ENCODE peak calls at places on chromosomes 2 and 18, in six cellular contexts. One of them, this sample, is unnamed.

GRCh38 chr18:78721281-78721949 is 258.2 kb upstream of the SALL3 start:
- DNase-seq in lung: no peak
- DNase-seq in left ventricle myocardium inferior: no peak
- DNase-seq in body of pancreas: no peak
- DNase-seq in GM12865: no peak
- DNase-seq in A549: no peak
- DNase-seq in this sample: no peak

GRCh38 chr2:127012215-127012614 is 94.7 kb downstream of the BIN1 start:
- DNase-seq in lung: no peak
- DNase-seq in left ventricle myocardium inferior: no peak
- DNase-seq in body of pancreas: no peak
- DNase-seq in GM12865: no peak
- DNase-seq in A549: no peak
- DNase-seq in this sample: no peak

GRCh38 chr18:21261352-21261751 is 19.3 kb downstream of the GREB1L start:
- DNase-seq in lung: no peak
- DNase-seq in left ventricle myocardium inferior: no peak
- DNase-seq in body of pancreas: no peak
- DNase-seq in GM12865: no peak
- DNase-seq in A549: no peak
- DNase-seq in this sample: no peak

GRCh38 chr2:235856820-235857185 is 311.4 kb downstream of the GBX2 start:
- DNase-seq in lung: no peak
- DNase-seq in left ventricle myocardium inferior: no peak
- DNase-seq in body of pancreas: no peak
- DNase-seq in GM12865: no peak
- DNase-seq in A549: no peak
- DNase-seq in this sample: no peak

GRCh38 chr2:235951980-235952379 is 216.2 kb downstream of the GBX2 start:
- DNase-seq in lung: no peak
- DNase-seq in left ventricle myocardium inferior: no peak
- DNase-seq in body of pancreas: no peak
- DNase-seq in GM12865: no peak
- DNase-seq in A549: no peak
- DNase-seq in this sample: no peak

GRCh38 chr18:80103231-80103630 is 5.8 kb upstream of the ADNP2 start:
- DNase-seq in lung: no peak
- DNase-seq in left ventricle myocardium inferior: no peak
- DNase-seq in body of pancreas: no peak
- DNase-seq in GM12865: no peak
- DNase-seq in A549: no peak
- DNase-seq in this sample: no peak

GRCh38 chr2:99936065-99936464 is 206.3 kb downstream of the AFF3 start:
- DNase-seq in lung: no peak
- DNase-seq in left ventricle myocardium inferior: no peak
- DNase-seq in body of pancreas: no peak
- DNase-seq in GM12865: no peak
- DNase-seq in A549: no peak
- DNase-seq in this sample: no peak

GRCh38 chr18:22977847-22978701 is 44.9 kb downstream of the RBBP8 start:
- DNase-seq in lung: no peak
- DNase-seq in left ventricle myocardium inferior: no peak
- DNase-seq in body of pancreas: no peak
- DNase-seq in GM12865: peak
- DNase-seq in A549: peak
- DNase-seq in this sample: no peak

GRCh38 chr2:229713371-229714079 is 830 bp downstream of the DNER start:
- DNase-seq in lung: no peak
- DNase-seq in left ventricle myocardium inferior: no peak
- DNase-seq in body of pancreas: no peak
- DNase-seq in GM12865: peak
- DNase-seq in A549: peak
- DNase-seq in this sample: no peak

GRCh38 chr18:49519041-49519971 is 32.3 kb upstream of the C18orf32 start:
- DNase-seq in lung: no peak
- DNase-seq in left ventricle myocardium inferior: no peak
- DNase-seq in body of pancreas: no peak
- DNase-seq in GM12865: no peak
- DNase-seq in A549: no peak
- DNase-seq in this sample: no peak

GRCh38 chr18:75324686-75325257 is 102.7 kb downstream of the SMIM21 start:
- DNase-seq in lung: no peak
- DNase-seq in left ventricle myocardium inferior: no peak
- DNase-seq in body of pancreas: no peak
- DNase-seq in GM12865: no peak
- DNase-seq in A549: no peak
- DNase-seq in this sample: no peak

GRCh38 chr2:81324046-81324445 is 1019.5 kb upstream of the LRRTM1 start:
- DNase-seq in lung: no peak
- DNase-seq in left ventricle myocardium inferior: no peak
- DNase-seq in body of pancreas: no peak
- DNase-seq in GM12865: peak
- DNase-seq in A549: peak
- DNase-seq in this sample: no peak

GRCh38 chr2:102029952-102030351 is 38.2 kb downstream of the IL1R2 start:
- DNase-seq in lung: no peak
- DNase-seq in left ventricle myocardium inferior: no peak
- DNase-seq in body of pancreas: no peak
- DNase-seq in GM12865: no peak
- DNase-seq in A549: no peak
- DNase-seq in this sample: no peak

GRCh38 chr18:31185551-31185950 is 22.9 kb upstream of the DSC1 start:
- DNase-seq in lung: no peak
- DNase-seq in left ventricle myocardium inferior: no peak
- DNase-seq in body of pancreas: no peak
- DNase-seq in GM12865: no peak
- DNase-seq in A549: peak
- DNase-seq in this sample: no peak

GRCh38 chr2:196105956-196106355 is 37.3 kb upstream of the DNAH7 start:
- DNase-seq in lung: no peak
- DNase-seq in left ventricle myocardium inferior: no peak
- DNase-seq in body of pancreas: no peak
- DNase-seq in GM12865: no peak
- DNase-seq in A549: no peak
- DNase-seq in this sample: no peak

GRCh38 chr2:121062493-121062892 is 222.5 kb downstream of the TFCP2L1 start:
- DNase-seq in lung: no peak
- DNase-seq in left ventricle myocardium inferior: no peak
- DNase-seq in body of pancreas: no peak
- DNase-seq in GM12865: no peak
- DNase-seq in A549: no peak
- DNase-seq in this sample: no peak

GRCh38 chr2:62099050-62099449 is 96.9 kb upstream of the B3GNT2 start:
- DNase-seq in lung: no peak
- DNase-seq in left ventricle myocardium inferior: no peak
- DNase-seq in body of pancreas: no peak
- DNase-seq in GM12865: no peak
- DNase-seq in A549: no peak
- DNase-seq in this sample: no peak

GRCh38 chr2:152171733-152172132 is 3.8 kb downstream of the STAM2 start:
- DNase-seq in lung: no peak
- DNase-seq in left ventricle myocardium inferior: no peak
- DNase-seq in body of pancreas: peak
- DNase-seq in GM12865: no peak
- DNase-seq in A549: peak
- DNase-seq in this sample: no peak

GRCh38 chr2:131035826-131036231 is 57.4 kb downstream of the FAM168B start:
- DNase-seq in lung: no peak
- DNase-seq in left ventricle myocardium inferior: no peak
- DNase-seq in body of pancreas: no peak
- DNase-seq in GM12865: no peak
- DNase-seq in A549: no peak
- DNase-seq in this sample: no peak

GRCh38 chr2:240557101-240557751 is 562 bp downstream of the ANKMY1 start:
- DNase-seq in lung: no peak
- DNase-seq in left ventricle myocardium inferior: no peak
- DNase-seq in body of pancreas: peak
- DNase-seq in GM12865: no peak
- DNase-seq in A549: no peak
- DNase-seq in this sample: no peak
- TF ChIP-seq CTCF in lung: no peak
- TF ChIP-seq CTCF in left ventricle myocardium inferior: no peak
- TF ChIP-seq CTCF in body of pancreas: no peak
- TF ChIP-seq CTCF in GM12865: no peak
- TF ChIP-seq CTCF in A549: no peak
- TF ChIP-seq CTCF in this sample: no peak

GRCh38 chr18:32439802-32440201 is 30.9 kb downstream of the GAREM1 start:
- DNase-seq in lung: no peak
- DNase-seq in left ventricle myocardium inferior: no peak
- DNase-seq in body of pancreas: no peak
- DNase-seq in GM12865: no peak
- DNase-seq in A549: peak
- DNase-seq in this sample: no peak
- TF ChIP-seq CTCF in lung: no peak
- TF ChIP-seq CTCF in left ventricle myocardium inferior: peak
- TF ChIP-seq CTCF in body of pancreas: no peak
- TF ChIP-seq CTCF in GM12865: peak
- TF ChIP-seq CTCF in A549: no peak
- TF ChIP-seq CTCF in this sample: peak

DNA sequence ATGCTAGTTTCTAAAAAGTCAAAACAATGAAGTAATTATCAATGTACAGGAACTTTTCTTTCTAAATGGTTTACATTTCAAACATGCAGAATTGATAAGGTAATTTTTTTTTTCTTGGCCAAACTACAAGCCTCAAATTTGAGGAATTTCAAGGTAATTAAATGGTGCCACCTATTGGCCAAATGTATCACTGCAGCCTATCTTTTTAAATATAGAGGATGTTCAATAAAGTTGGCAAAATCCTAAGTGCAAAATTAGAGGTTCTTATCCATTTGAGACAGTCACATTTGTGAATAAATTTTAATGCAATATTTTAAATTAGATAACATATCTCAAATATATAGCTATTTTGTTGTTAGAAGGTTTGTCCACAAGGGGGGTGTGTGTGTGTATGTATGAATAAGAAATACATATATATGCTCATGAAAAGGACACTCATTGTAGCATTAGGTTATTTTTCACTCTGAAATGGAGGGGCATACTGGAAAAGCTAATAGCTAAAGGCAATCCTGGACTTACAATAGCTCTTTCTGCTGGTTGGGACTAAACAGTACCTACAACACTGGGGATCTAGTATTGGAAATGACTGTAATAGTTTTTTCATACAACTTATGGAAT is 26.2 kb downstream of the MMADHC start:
- DNase-seq in lung: no peak
- DNase-seq in left ventricle myocardium inferior: no peak
- DNase-seq in body of pancreas: peak
- DNase-seq in GM12865: peak
- DNase-seq in A549: peak
- DNase-seq in this sample: no peak
- TF ChIP-seq CTCF in lung: peak
- TF ChIP-seq CTCF in left ventricle myocardium inferior: peak
- TF ChIP-seq CTCF in body of pancreas: peak
- TF ChIP-seq CTCF in GM12865: peak
- TF ChIP-seq CTCF in A549: peak
- TF ChIP-seq CTCF in this sample: peak

GRCh38 chr18:50586710-50587109 is 26.8 kb downstream of the MAPK4 start:
- DNase-seq in lung: no peak
- DNase-seq in left ventricle myocardium inferior: no peak
- DNase-seq in body of pancreas: no peak
- DNase-seq in GM12865: no peak
- DNase-seq in A549: no peak
- DNase-seq in this sample: no peak
- TF ChIP-seq CTCF in lung: no peak
- TF ChIP-seq CTCF in left ventricle myocardium inferior: peak
- TF ChIP-seq CTCF in body of pancreas: no peak
- TF ChIP-seq CTCF in GM12865: no peak
- TF ChIP-seq CTCF in A549: no peak
- TF ChIP-seq CTCF in this sample: peak

GRCh38 chr2:219766658-219767057 is 139.2 kb downstream of the SLC4A3 start:
- DNase-seq in lung: no peak
- DNase-seq in left ventricle myocardium inferior: peak
- DNase-seq in body of pancreas: no peak
- DNase-seq in GM12865: no peak
- DNase-seq in A549: no peak
- DNase-seq in this sample: no peak
- TF ChIP-seq CTCF in lung: no peak
- TF ChIP-seq CTCF in left ventricle myocardium inferior: no peak
- TF ChIP-seq CTCF in body of pancreas: no peak
- TF ChIP-seq CTCF in GM12865: no peak
- TF ChIP-seq CTCF in A549: no peak
- TF ChIP-seq CTCF in this sample: no peak

DNA sequence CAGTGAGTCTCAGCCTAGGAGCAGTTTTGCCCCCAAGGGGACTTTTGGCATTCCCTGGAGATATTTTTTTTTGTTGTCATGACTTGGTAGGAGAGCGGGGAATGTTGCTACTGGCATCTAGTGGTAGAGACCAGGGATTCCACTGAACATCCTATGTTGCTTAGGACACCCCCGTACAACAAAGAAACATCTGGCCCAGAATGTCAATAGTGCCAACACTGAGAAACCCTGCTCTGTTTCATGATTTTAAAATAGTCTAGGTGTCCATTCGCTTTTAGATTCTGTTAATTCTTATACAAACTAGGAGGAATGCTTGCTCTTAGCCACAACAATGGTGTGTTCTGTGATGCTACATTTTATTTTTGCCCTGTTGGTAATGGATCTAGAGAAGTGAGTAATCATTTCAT is 225.8 kb upstream of the SIX3 start:
- DNase-seq in lung: no peak
- DNase-seq in left ventricle myocardium inferior: no peak
- DNase-seq in body of pancreas: no peak
- DNase-seq in GM12865: peak
- DNase-seq in A549: peak
- DNase-seq in this sample: no peak
- TF ChIP-seq CTCF in lung: no peak
- TF ChIP-seq CTCF in left ventricle myocardium inferior: peak
- TF ChIP-seq CTCF in body of pancreas: no peak
- TF ChIP-seq CTCF in GM12865: peak
- TF ChIP-seq CTCF in A549: peak
- TF ChIP-seq CTCF in this sample: peak

GRCh38 chr2:112121682-112122254 is 16.4 kb upstream of the FBLN7 start:
- DNase-seq in lung: no peak
- DNase-seq in left ventricle myocardium inferior: no peak
- DNase-seq in body of pancreas: peak
- DNase-seq in GM12865: peak
- DNase-seq in A549: peak
- DNase-seq in this sample: no peak

GRCh38 chr2:112118148-112118547 is 20.0 kb upstream of the FBLN7 start:
- DNase-seq in lung: no peak
- DNase-seq in left ventricle myocardium inferior: no peak
- DNase-seq in body of pancreas: no peak
- DNase-seq in GM12865: no peak
- DNase-seq in A549: peak
- DNase-seq in this sample: no peak
- TF ChIP-seq CTCF in lung: no peak
- TF ChIP-seq CTCF in left ventricle myocardium inferior: no peak
- TF ChIP-seq CTCF in body of pancreas: no peak
- TF ChIP-seq CTCF in GM12865: no peak
- TF ChIP-seq CTCF in A549: no peak
- TF ChIP-seq CTCF in this sample: no peak

This sample was measured in D721Med.